ENCODE peak calls at places on chromosomes 6 and 20, in four cellular contexts. C is heart left ventricle, W is spleen, A is right lobe of liver. T is an unnamed sample.

GRCh38 chr20:15848126-15848525 is 725.1 kb downstream of the KIF16B start:
- DNase-seq in C (no peak), W (no peak), A (no peak), T (no peak)

GRCh38 chr6:73854998-73855718 is 159.2 kb downstream of the CD109 start:
- DNase-seq in A (no peak), W (no peak), C (peak), T (no peak)

GRCh38 chr6:45327956-45328522 is at the start of gene RUNX2:
- DNase-seq in A (no peak), C (no peak), W (no peak), T (no peak)

GRCh38 chr20:3167738-3168078 is 5.6 kb downstream of the LZTS3 start:
- DNase-seq in C (no peak), W (no peak), A (peak), T (no peak)

GRCh38 chr6:47471911-47472310 is 5.7 kb upstream of the CD2AP start:
- DNase-seq in A (no peak), W (no peak), C (no peak), T (no peak)

GRCh38 chr6:169967687-169968086 is 216.3 kb downstream of the ERMARD start:
- DNase-seq in C (no peak), A (no peak), W (no peak), T (no peak)

GRCh38 chr20:48159156-48159971 is 374.1 kb upstream of the SULF2 start:
- DNase-seq in C (no peak), W (no peak), A (no peak), T (no peak)

GRCh38 chr6:33577718-33578117 is 2.4 kb downstream of the BAK1 start:
- DNase-seq in C (no peak), A (no peak), W (peak), T (no peak)

GRCh38 chr20:36779656-36780025 is 6.1 kb upstream of the DSN1 start:
- DNase-seq in C (no peak), W (peak), A (no peak), T (no peak)

GRCh38 chr6:163525926-163526325 is 111.4 kb downstream of the QKI start:
- DNase-seq in W (no peak), A (no peak), C (no peak), T (no peak)

GRCh38 chr20:63094767-63095499 is 88.2 kb upstream of the BHLHE23 start:
- DNase-seq in C (no peak), A (peak), W (peak), T (peak)

GRCh38 chr6:169895926-169896761 is 144.7 kb downstream of the ERMARD start:
- DNase-seq in A (peak), C (no peak), W (no peak), T (no peak)

GRCh38 chr6:87391334-87391733 is 16.4 kb upstream of the CFAP206 start:
- DNase-seq in A (peak), C (no peak), W (no peak), T (no peak)

GRCh38 chr6:41460742-41461336 is 85.3 kb upstream of the FOXP4 start:
- DNase-seq in W (no peak), A (no peak), C (no peak), T (no peak)

GRCh38 chr6:36120539-36120938 is 9.8 kb upstream of the MAPK13 start:
- DNase-seq in A (peak), C (no peak), W (peak), T (peak)

GRCh38 chr6:93575495-93575894 is 156.1 kb upstream of the EPHA7 start:
- DNase-seq in A (no peak), C (no peak), W (no peak), T (no peak)

GRCh38 chr20:46021361-46022359 is 7.4 kb upstream of the SLC12A5 start:
- DNase-seq in A (no peak), W (peak), C (no peak), T (peak)

GRCh38 chr6:145225500-145225899 is 509.8 kb downstream of the EPM2A start:
- DNase-seq in A (no peak), C (no peak), W (no peak), T (no peak)

GRCh38 chr6:10410214-10410873 is 4.5 kb downstream of the TFAP2A start:
- DNase-seq in C (no peak), A (no peak), W (no peak), T (no peak)

GRCh38 chr6:28981391-28981832 is 23.7 kb downstream of the ZNF311 start:
- DNase-seq in W (peak), A (peak), C (peak), T (peak)

GRCh38 chr20:34979366-34980153 is 23.9 kb downstream of the MYH7B start:
- DNase-seq in C (peak), W (peak), A (no peak), T (no peak)

GRCh38 chr6:3301506-3301905 is 42.8 kb downstream of the PSMG4 start:
- DNase-seq in W (peak), A (no peak), C (no peak), T (no peak)

GRCh38 chr20:24969203-24970029 is 20.3 kb downstream of the CST7 start:
- DNase-seq in W (peak), A (peak), C (no peak), T (no peak)

GRCh38 chr20:17023811-17024210 is 203.0 kb upstream of the PCSK2 start:
- DNase-seq in C (no peak), A (no peak), W (no peak), T (no peak)

GRCh38 chr20:52476074-52476751 is 284.6 kb upstream of the ZFP64 start:
- DNase-seq in A (peak), W (no peak), C (no peak), T (no peak)

GRCh38 chr6:53398541-53399344 is 50.0 kb upstream of the ELOVL5 start:
- DNase-seq in W (no peak), C (no peak), A (no peak), T (no peak)

GRCh38 chr20:59004763-59005522 is 2.1 kb downstream of the CTSZ start:
- DNase-seq in C (peak), A (peak), W (peak), T (peak)

GRCh38 chr6:27839303-27840081 is 72.7 kb downstream of the OR2B2 start:
- DNase-seq in C (no peak), A (peak), W (no peak), T (no peak)

GRCh38 chr20:58708246-58708931 is 15.8 kb downstream of the NPEPL1 start:
- DNase-seq in W (peak), C (no peak), A (no peak), T (peak)

GRCh38 chr20:59723607-59724456 is 119.5 kb downstream of the PHACTR3 start:
- DNase-seq in A (no peak), W (no peak), C (no peak), T (no peak)

GRCh38 chr6:16168858-16169257 is 40.0 kb downstream of the MYLIP start:
- DNase-seq in A (no peak), C (no peak), W (no peak), T (no peak)

GRCh38 chr6:150900049-150900448 is 34.5 kb downstream of the MTHFD1L start:
- DNase-seq in W (no peak), A (no peak), C (no peak), T (no peak)

GRCh38 chr6:81562169-81562568 is 190.3 kb downstream of the TENT5A start:
- DNase-seq in W (no peak), A (no peak), C (no peak), T (no peak)

GRCh38 chr20:40970218-40970617 is 58.4 kb upstream of the TOP1 start:
- DNase-seq in C (no peak), W (no peak), A (no peak), T (peak)

DNA sequence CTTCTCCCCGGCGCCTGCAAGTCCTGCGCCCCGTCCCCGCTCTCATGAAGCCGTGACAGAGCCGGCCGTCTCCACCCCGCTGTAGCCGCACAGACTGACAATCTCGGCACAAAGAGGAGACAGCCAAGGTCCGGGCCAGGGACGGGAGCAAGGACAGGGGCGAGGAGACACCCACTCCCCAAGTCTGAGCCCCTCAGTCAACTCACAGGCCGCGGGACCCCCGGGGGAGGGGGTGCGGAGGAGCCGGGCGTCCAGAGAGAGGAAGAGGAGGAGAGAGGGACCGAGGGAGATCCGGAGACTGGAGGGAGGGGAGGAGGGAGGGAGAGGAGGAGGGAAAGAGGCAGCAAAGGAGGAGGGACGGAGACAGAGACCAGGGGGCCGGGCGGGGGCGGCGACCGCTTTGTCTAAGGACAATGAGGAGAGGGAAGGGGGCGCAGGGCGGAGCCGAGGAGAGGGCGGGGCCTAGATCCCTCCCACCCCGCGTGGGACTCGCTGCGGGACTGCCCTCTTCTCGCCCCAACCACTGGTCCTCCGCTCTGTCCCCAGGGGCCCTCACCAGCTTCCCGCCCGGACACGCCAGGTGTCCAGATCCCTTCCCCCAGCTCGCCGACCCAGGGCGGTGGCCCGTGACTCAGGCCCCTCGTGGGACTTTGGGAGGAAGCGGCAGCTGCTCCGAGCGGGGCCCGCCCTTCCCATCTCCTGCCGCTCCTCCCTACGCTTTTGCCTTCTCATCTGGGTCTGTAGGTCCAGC is 638 bp upstream of the PPP1R18 start:
- DNase-seq in W (peak), C (peak), A (peak), T (peak)
- TF ChIP-seq POLR2A in W (no peak), C (no peak), A (peak), T (no peak)

GRCh38 chr20:50305636-50306477 is 115.2 kb downstream of the CEBPB start:
- DNase-seq in A (peak), W (peak), C (no peak), T (no peak)
- TF ChIP-seq POLR2A in A (peak), W (no peak), C (peak), T (no peak)

GRCh38 chr20:57392512-57393271 is 1.5 kb downstream of the RBM38 start:
- DNase-seq in C (peak), W (peak), A (no peak), T (peak)
- TF ChIP-seq POLR2A in C (peak), W (peak), A (no peak), T (peak)

GRCh38 chr6:26270903-26271639 is 93.9 kb upstream of the BTN3A2 start:
- DNase-seq in A (no peak), C (peak), W (peak), T (peak)
- TF ChIP-seq POLR2A in A (no peak), C (no peak), W (no peak), T (peak)

GRCh38 chr6:30726506-30727413 is 6.6 kb downstream of the TUBB start:
- DNase-seq in A (no peak), C (no peak), W (peak), T (no peak)
- TF ChIP-seq POLR2A in A (no peak), C (no peak), W (no peak), T (no peak)

GRCh38 chr20:38873050-38873581 is 53.1 kb upstream of the FAM83D start:
- DNase-seq in A (no peak), W (peak), C (no peak), T (peak)
- TF ChIP-seq POLR2A in A (no peak), W (no peak), C (no peak), T (no peak)

GRCh38 chr20:19976595-19977372 is 40.4 kb upstream of the NAA20 start:
- DNase-seq in A (no peak), W (no peak), C (peak), T (no peak)
- TF ChIP-seq POLR2A in A (no peak), W (no peak), C (peak), T (no peak)